ENCODE peak calls at places on chromosomes 5 and 9, in six cellular contexts. R, T, E, V, W and L are unnamed samples.

GRCh38 chr9:22064957-22065356 is 55.9 kb upstream of the CDKN2B start:
- DNase-seq in R (no peak), T (no peak), E (no peak), V (no peak), W (no peak), L (no peak)

GRCh38 chr5:156824800-156825199 is 25.3 kb upstream of the PPP1R2B start:
- DNase-seq in R (peak), T (no peak), E (peak), V (no peak), W (peak), L (peak)

GRCh38 chr5:78706381-78706780 is 57.8 kb upstream of the LHFPL2 start:
- DNase-seq in R (no peak), T (no peak), E (no peak), V (no peak), W (no peak), L (no peak)

GRCh38 chr9:84846501-84847323 is 177.2 kb downstream of the NTRK2 start:
- DNase-seq in R (no peak), T (no peak), E (no peak), V (no peak), W (no peak), L (no peak)

GRCh38 chr5:101543780-101544179 is 640.7 kb upstream of the ST8SIA4 start:
- DNase-seq in R (peak), T (no peak), E (no peak), V (no peak), W (peak), L (no peak)

GRCh38 chr5:144575736-144576135 is 405.1 kb downstream of the KCTD16 start:
- DNase-seq in R (no peak), T (no peak), E (no peak), V (no peak), W (no peak), L (no peak)

GRCh38 chr5:132474881-132475511 is 15.6 kb downstream of the IRF1 start:
- DNase-seq in R (no peak), T (peak), E (no peak), V (no peak), W (no peak), L (no peak)

GRCh38 chr9:132192728-132193127 is 30.9 kb downstream of the NTNG2 start:
- DNase-seq in R (no peak), T (no peak), E (no peak), V (no peak), W (peak), L (no peak)

GRCh38 chr9:104868687-104869404 is 59.1 kb downstream of the ABCA1 start:
- DNase-seq in R (peak), T (peak), E (peak), V (peak), W (peak), L (peak)

GRCh38 chr5:143110591-143110990 is 292.9 kb downstream of the NR3C1 start:
- DNase-seq in R (no peak), T (no peak), E (no peak), V (no peak), W (peak), L (no peak)

GRCh38 chr5:113330533-113331200 is 104.1 kb downstream of the TSSK1B start:
- DNase-seq in R (peak), T (peak), E (peak), V (peak), W (peak), L (no peak)

GRCh38 chr9:121294866-121295661 is 27.1 kb downstream of the GSN start:
- DNase-seq in R (no peak), T (peak), E (no peak), V (no peak), W (no peak), L (no peak)
- H3K4me3 ChIP-seq in R (no peak), T (no peak), E (no peak), V (no peak), W (no peak), L (no peak)

DNA sequence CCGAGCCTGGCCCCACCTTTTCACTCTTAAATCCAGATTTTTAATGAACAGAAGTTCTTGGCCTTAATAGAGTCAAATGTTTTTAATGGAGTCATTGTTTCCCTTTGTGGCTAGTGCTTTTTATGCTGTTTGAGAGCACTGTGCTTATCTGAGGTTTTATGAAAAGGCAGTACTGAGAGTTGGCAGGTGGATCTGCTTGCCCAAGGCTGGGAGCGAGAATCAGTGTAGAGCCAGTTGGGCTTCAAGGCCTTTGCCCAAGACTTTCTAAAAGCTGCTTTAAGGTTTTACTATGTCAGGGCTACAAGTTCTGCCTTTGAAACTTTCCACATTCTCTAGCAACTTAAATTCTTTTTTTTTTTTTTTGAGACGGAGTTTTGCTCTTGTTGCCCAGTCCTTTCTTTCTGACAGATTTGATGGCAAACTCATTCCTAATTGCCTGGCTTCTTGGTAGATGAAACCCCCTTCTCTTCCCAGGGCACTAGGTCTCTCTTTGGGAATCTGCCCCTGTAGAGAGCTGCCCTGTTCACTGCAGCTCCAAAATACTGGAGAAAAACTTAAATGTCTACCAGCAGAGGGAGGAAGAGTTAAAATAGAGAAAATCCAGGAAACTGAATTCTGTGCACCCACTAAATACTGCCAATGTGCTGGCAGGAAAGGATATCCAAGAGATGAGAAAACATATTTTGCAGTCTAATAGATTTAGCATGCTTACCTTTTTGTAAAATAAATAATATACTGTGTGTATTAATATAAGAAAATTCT is 36.9 kb upstream of the CDK20 start:
- DNase-seq in R (no peak), T (no peak), E (peak), V (no peak), W (peak), L (no peak)
- TF ChIP-seq CTCF in R (peak), T (no peak), E (no peak), V (no peak), W (no peak), L (peak)

GRCh38 chr5:569358-569867 is 42.7 kb upstream of the CEP72 start:
- DNase-seq in R (no peak), T (peak), E (no peak), V (no peak), W (no peak), L (no peak)
- H3K4me3 ChIP-seq in R (no peak), T (no peak), E (no peak), V (no peak), W (no peak), L (no peak)

DNA sequence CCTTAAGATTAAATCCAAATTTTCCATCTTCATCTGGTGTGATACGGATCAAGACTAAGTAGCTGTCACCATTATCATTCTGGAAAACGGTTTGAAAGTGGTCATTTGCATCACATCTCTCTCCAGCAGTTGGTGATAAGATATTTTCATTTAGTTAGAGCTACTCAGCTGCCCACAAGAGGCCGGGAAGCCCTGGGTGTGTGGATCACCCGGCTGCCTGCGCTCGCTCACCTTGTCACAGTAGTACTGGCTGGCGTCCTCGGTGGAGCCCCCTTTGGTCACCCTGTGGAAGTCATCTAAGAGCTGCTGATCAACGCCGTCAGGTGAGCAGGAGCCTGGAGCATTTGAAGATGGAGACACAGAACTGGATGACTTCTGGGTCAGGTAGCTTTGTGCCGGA is 88.1 kb downstream of the PTPN3 start:
- DNase-seq in R (no peak), T (no peak), E (no peak), V (no peak), W (no peak), L (no peak)
- TF ChIP-seq CTCF in R (peak), T (no peak), E (peak), V (no peak), W (no peak), L (peak)

GRCh38 chr5:54743581-54743980 is 226.0 kb downstream of the SNX18 start:
- DNase-seq in R (no peak), T (no peak), E (no peak), V (no peak), W (no peak), L (no peak)
- H3K4me3 ChIP-seq in R (no peak), T (no peak), E (no peak), V (no peak), W (no peak), L (no peak)

GRCh38 chr5:71697967-71698366 is 21.1 kb upstream of the CARTPT start:
- DNase-seq in R (no peak), T (no peak), E (no peak), V (no peak), W (no peak), L (no peak)
- TF ChIP-seq CTCF in R (peak), T (no peak), E (peak), V (peak), W (no peak), L (peak)

DNA sequence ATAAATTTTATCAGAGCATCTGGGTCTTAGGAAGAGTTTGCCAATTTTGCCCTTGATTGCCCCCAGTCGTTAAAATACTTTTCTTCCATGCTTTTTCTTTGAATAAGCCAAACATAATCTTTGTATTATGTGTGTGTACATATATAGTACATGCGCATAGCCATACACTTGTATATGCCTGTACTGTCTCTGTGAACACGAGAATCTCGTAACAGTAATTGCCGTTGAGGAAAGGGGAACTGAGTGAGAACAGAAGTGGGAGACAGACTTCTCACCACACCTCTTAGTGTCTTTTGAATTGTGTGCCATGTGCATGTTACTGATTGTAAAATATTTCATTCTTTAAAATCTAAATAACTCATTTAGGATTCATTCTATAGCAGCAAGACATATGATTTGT is 79.6 kb upstream of the GRHPR start:
- DNase-seq in R (no peak), T (no peak), E (no peak), V (no peak), W (no peak), L (no peak)
- H3K4me3 ChIP-seq in R (no peak), T (no peak), E (no peak), V (no peak), W (no peak), L (no peak)